ENCODE peak calls at places on chromosome 6, in five cellular contexts. K is mesenchymal stem cell, E is IMR-90, O is H1, Y is trophoblast cell. I is an unnamed sample.
A peak's percentile ranks its signal among the peaks of the same experiment; 100 is the strongest.

GRCh38 chr6:146357578-146358340 is 185.9 kb upstream of the RAB32 start:
- DNase-seq in K (peak; percentile 41), E (peak; percentile 27), O (no peak), Y (peak; percentile 1), I (no peak)

GRCh38 chr6:147724454-147724853 is 216.0 kb downstream of the SAMD5 start:
- DNase-seq in K (no peak), E (no peak), O (no peak), Y (no peak), I (no peak)

GRCh38 chr6:133973109-133973971 is 20.3 kb downstream of the TBPL1 start:
- DNase-seq in K (peak; percentile 67), E (peak; percentile 72), O (no peak), Y (no peak), I (peak; percentile 48)

GRCh38 chr6:84512396-84512795 is 252.0 kb downstream of the TBX18 start:
- DNase-seq in K (no peak), E (no peak), O (no peak), Y (no peak), I (no peak)

GRCh38 chr6:152170702-152171667 is 363.5 kb downstream of the ESR1 start:
- DNase-seq in K (peak; percentile 13), E (peak; percentile 75), O (no peak), Y (peak; percentile 45), I (no peak)

GRCh38 chr6:113047148-113047547 is 700.0 kb downstream of the RFPL4B start:
- DNase-seq in K (peak; percentile 43), E (peak; percentile 89), O (no peak), Y (no peak), I (no peak)

GRCh38 chr6:108779521-108779920 is 68.7 kb upstream of the ARMC2 start:
- DNase-seq in K (no peak), E (no peak), O (no peak), Y (no peak), I (no peak)

GRCh38 chr6:167925011-167925410 is 72.5 kb upstream of the KIF25 start:
- DNase-seq in K (no peak), E (peak; percentile 51), O (no peak), Y (no peak), I (no peak)

GRCh38 chr6:131597448-131597847 is 24.4 kb downstream of the ARG1 start:
- DNase-seq in K (peak; percentile 5), E (no peak), O (no peak), Y (no peak), I (no peak)

GRCh38 chr6:156418253-156418652 is 358.9 kb upstream of the ARID1B start:
- DNase-seq in K (no peak), E (no peak), O (no peak), Y (no peak), I (no peak)

GRCh38 chr6:151060096-151060741 is 179.5 kb upstream of the AKAP12 start:
- DNase-seq in K (peak; percentile 96), E (peak; percentile 96), O (no peak), Y (peak; percentile 66), I (no peak)

GRCh38 chr6:128235556-128235955 is 284.8 kb downstream of the PTPRK start:
- DNase-seq in K (no peak), E (no peak), O (no peak), Y (peak; percentile 39), I (no peak)

GRCh38 chr6:139250296-139251274 is 41.2 kb downstream of the TXLNB start:
- DNase-seq in K (peak; percentile 69), E (peak; percentile 59), O (peak; percentile 78), Y (peak; percentile 53), I (peak; percentile 29)

GRCh38 chr6:27865952-27866369 is 46.2 kb downstream of the OR2B2 start:
- DNase-seq in K (no peak), E (no peak), O (peak; percentile 71), Y (no peak), I (no peak)

GRCh38 chr6:149862901-149863595 is 1.1 kb downstream of the LRP11 start:
- DNase-seq in K (peak; percentile 71), E (peak; percentile 57), O (peak; percentile 73), Y (peak; percentile 93), I (peak; percentile 57)

GRCh38 chr6:81331526-81331925 is 421.0 kb downstream of the TENT5A start:
- DNase-seq in K (peak; percentile 16), E (peak; percentile 7), O (no peak), Y (no peak), I (no peak)

GRCh38 chr6:148825492-148825891 is 78.7 kb downstream of the UST start:
- DNase-seq in K (no peak), E (no peak), O (no peak), Y (no peak), I (no peak)

GRCh38 chr6:71332012-71332411 is 43.4 kb downstream of the OGFRL1 start:
- DNase-seq in K (peak; percentile 68), E (peak; percentile 49), O (no peak), Y (no peak), I (no peak)

GRCh38 chr6:31615748-31616147 is 714 bp downstream of the AIF1 start:
- DNase-seq in K (no peak), E (no peak), O (no peak), Y (no peak), I (no peak)

GRCh38 chr6:42783876-42784738 is 2.3 kb downstream of the BICRAL start:
- DNase-seq in K (no peak), E (no peak), O (no peak), Y (no peak), I (no peak)
- H4K91ac ChIP-seq in K (peak overlapping the region; percentile 100), E (peak overlapping the region; percentile 96), O (peak overlapping the region; percentile 93), Y (peak overlapping the region; percentile 100), I (no peak overlapping the region)

DNA sequence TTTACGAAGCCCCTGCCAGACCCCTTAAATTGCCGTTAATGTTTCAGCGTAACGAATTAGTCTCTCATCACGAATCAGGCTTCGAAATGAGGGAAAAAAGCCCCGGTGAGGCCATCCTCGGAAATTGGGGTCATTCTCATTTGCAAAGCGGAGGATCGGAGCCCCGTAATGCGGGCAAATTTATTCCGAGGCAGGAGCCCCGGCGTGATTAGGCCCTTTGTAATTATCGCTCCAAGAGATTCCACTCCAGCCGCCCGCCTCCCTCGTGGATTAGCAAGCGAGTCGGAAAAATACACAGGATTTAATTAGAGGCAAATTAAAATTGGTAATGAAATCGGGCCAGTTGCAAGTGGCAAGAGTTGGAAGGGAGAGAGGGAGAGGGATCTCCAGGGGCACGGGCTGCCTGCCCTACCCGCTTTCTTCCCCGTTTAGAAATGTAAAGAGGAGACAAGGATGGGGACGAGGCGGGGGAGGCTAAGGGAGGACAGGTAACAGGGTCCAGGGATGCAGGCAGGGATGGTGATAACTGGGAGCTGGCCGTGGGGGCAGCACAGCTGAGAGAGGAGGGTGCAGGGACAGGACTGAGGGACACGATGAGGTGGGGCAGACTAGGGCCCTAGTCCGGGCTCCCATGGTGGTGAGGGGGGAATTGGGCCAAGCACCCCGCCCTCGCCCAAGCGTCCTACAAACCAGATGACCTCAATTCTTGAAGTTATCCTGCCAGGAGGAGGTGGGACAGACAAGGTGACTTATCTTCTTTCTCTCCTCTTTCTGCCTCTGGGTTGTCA is 44.6 kb upstream of the MDFI start:
- DNase-seq in K (no peak), E (no peak), O (no peak), Y (no peak), I (no peak)
- H4K8ac ChIP-seq in K (no peak overlapping the region), E (no peak overlapping the region), O (no peak overlapping the region), Y (no peak overlapping the region), I (no peak overlapping the region)

GRCh38 chr6:142845624-142846458 is 99.1 kb downstream of the HIVEP2 start:
- DNase-seq in K (peak; percentile 90), E (peak; percentile 70), O (peak; percentile 62), Y (peak; percentile 81), I (peak; percentile 63)

GRCh38 chr6:142843344-142843743 is 101.6 kb downstream of the HIVEP2 start:
- DNase-seq in K (peak; percentile 30), E (no peak), O (no peak), Y (no peak), I (no peak)

GRCh38 chr6:142845143-142845571 is 99.8 kb downstream of the HIVEP2 start:
- DNase-seq in K (peak; percentile 62), E (no peak), O (no peak), Y (no peak), I (no peak)

GRCh38 chr6:142842423-142843261 is 102.3 kb downstream of the HIVEP2 start:
- DNase-seq in K (peak; percentile 94), E (peak; percentile 57), O (no peak), Y (no peak), I (no peak)

DNA sequence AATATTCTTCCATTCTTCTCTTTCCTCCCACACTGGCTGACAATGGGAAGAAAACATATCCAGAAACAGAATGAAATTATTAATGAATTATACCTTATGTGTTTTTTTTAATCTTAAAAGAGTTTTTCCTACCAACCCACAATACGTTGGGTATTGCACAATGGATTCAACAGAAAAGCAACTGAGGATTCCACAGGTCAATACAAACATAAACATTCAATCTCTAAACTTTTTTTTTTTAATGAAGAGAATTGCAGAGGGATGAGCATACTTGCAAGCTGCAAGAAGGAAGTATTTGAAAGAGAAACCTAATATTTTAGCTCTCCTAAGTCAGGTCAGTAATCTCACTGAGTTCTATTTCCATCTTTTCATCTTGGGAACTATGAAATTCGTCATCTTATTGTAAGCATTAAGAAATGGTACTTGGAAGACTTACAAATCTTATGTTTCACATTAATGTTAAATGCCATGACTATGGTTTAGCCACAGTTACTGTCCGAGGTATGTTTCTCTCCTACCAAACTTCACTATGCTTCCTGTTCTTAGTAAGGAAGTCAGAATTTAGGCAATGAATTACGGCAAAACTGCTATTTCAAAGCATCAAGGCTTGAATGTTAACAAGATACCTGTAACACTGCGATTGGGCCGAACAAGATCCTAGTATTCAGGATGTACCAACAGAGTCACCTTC is 100.8 kb downstream of the HIVEP2 start:
- DNase-seq in K (peak; percentile 45), E (peak; percentile 79), O (no peak), Y (no peak), I (no peak)
- H3K4me3 ChIP-seq in K (no peak overlapping the region), E (no peak overlapping the region), O (no peak overlapping the region), Y (no peak overlapping the region), I (no peak overlapping the region)

GRCh38 chr6:34233867-34234266 is 2.8 kb upstream of the HMGA1 start:
- DNase-seq in K (no peak), E (no peak), O (no peak), Y (no peak), I (no peak)

GRCh38 chr6:34232901-34233300 is 3.8 kb upstream of the HMGA1 start:
- DNase-seq in K (no peak), E (peak; percentile 40), O (no peak), Y (no peak), I (no peak)

GRCh38 chr6:34235605-34236422 is 859 bp upstream of the HMGA1 start:
- DNase-seq in K (peak; percentile 89), E (peak; percentile 92), O (peak; percentile 90), Y (peak; percentile 92), I (peak; percentile 67)

GRCh38 chr6:34236423-34237315 is at the start of gene HMGA1:
- DNase-seq in K (peak; percentile 91), E (peak; percentile 86), O (peak; percentile 84), Y (peak; percentile 88), I (peak; percentile 91)

DNA sequence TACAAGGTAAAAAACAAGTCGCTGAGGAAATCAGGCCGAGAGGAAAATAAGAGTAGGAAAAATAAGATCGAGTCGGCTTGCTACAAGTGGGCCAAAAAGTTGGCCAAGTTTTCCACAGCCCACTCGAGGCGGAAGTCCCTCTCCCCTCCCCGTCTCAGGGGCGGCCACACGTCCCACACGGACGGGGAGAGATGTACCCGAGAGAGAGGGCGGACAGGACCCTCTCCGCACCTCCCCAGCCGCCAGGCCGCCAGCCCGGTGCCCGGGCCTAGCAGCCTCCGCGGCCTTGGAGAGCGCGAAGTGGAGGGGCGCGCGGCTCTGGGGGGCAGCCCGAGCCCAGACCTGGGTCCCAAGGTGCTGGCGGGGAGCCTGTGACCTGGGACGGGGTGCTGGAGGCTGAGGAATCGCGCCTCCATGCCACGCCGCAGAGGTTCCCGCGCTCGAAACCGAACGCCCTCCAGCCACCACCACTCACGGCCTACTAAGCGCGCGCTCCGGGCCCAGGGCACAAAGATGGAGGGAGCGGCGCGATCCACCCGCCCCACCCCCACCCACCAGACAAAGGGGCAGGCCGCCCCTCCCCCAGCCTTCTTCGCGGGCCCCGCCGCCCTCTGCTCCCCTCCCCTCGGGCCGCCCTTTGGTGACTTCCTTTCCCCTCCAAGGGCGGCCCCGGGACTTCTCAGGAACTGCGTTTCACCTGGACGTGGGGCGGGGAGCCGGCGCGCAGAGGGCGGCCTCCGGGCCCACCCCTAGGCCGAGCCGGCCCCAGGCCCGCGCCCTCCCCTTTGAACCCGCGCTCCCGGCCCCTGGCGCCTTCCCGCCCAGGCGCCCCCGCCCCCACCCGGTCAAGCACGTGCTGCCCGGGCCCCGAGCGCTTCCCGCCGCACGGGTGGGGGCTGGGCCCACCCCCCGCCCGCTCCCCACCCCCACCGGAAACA is 1.7 kb upstream of the HMGA1 start:
- DNase-seq in K (no peak), E (no peak), O (peak; percentile 90), Y (no peak), I (peak; percentile 94)
- H4K91ac ChIP-seq in K (peak overlapping the region; percentile 78), E (peak overlapping the region; percentile 59), O (peak overlapping the region; percentile 100), Y (peak overlapping the region; percentile 100), I (peak overlapping the region; percentile 97)

I was measured in neuronal stem cell.